ENCODE peak calls at places on chromosomes 5 and 9, in four cellular contexts. One of them, this sample, is unnamed.

GRCh38 chr5:173781826-173782670 is 106.1 kb upstream of the CPEB4 start:
- DNase-seq in stimulated activated CD8-positive, alpha-beta memory T cell treated with anti-CD3 and anti-CD28 coated beads, Interleukin-7, amount 100 ng/mL, for 1 hour: peak
- DNase-seq in BJ: peak
- DNase-seq in stimulated activated CD4-positive, alpha-beta T cell treated with anti-CD3 and anti-CD28 coated beads, Interleukin-15, amount 100 ng/mL, for 1 hour: peak
- DNase-seq in this sample: peak

GRCh38 chr9:89461302-89461701 is 36.6 kb downstream of the SEMA4D start:
- DNase-seq in stimulated activated CD8-positive, alpha-beta memory T cell treated with anti-CD3 and anti-CD28 coated beads, Interleukin-7, amount 100 ng/mL, for 1 hour: no peak
- DNase-seq in BJ: no peak
- DNase-seq in stimulated activated CD4-positive, alpha-beta T cell treated with anti-CD3 and anti-CD28 coated beads, Interleukin-15, amount 100 ng/mL, for 1 hour: no peak
- DNase-seq in this sample: no peak

GRCh38 chr5:38595149-38595725 is 38.8 kb upstream of the LIFR start:
- DNase-seq in stimulated activated CD8-positive, alpha-beta memory T cell treated with anti-CD3 and anti-CD28 coated beads, Interleukin-7, amount 100 ng/mL, for 1 hour: no peak
- DNase-seq in BJ: peak
- DNase-seq in stimulated activated CD4-positive, alpha-beta T cell treated with anti-CD3 and anti-CD28 coated beads, Interleukin-15, amount 100 ng/mL, for 1 hour: no peak
- DNase-seq in this sample: no peak

GRCh38 chr9:31355159-31355882 is 1029.1 kb upstream of the ACO1 start:
- DNase-seq in stimulated activated CD8-positive, alpha-beta memory T cell treated with anti-CD3 and anti-CD28 coated beads, Interleukin-7, amount 100 ng/mL, for 1 hour: no peak
- DNase-seq in BJ: no peak
- DNase-seq in stimulated activated CD4-positive, alpha-beta T cell treated with anti-CD3 and anti-CD28 coated beads, Interleukin-15, amount 100 ng/mL, for 1 hour: no peak
- DNase-seq in this sample: no peak

GRCh38 chr5:145682197-145682895 is 152.8 kb downstream of the PRELID2 start:
- DNase-seq in stimulated activated CD8-positive, alpha-beta memory T cell treated with anti-CD3 and anti-CD28 coated beads, Interleukin-7, amount 100 ng/mL, for 1 hour: no peak
- DNase-seq in BJ: no peak
- DNase-seq in stimulated activated CD4-positive, alpha-beta T cell treated with anti-CD3 and anti-CD28 coated beads, Interleukin-15, amount 100 ng/mL, for 1 hour: no peak
- DNase-seq in this sample: no peak

GRCh38 chr9:129285382-129285781 is 107.3 kb upstream of the IER5L start:
- DNase-seq in stimulated activated CD8-positive, alpha-beta memory T cell treated with anti-CD3 and anti-CD28 coated beads, Interleukin-7, amount 100 ng/mL, for 1 hour: no peak
- DNase-seq in BJ: no peak
- DNase-seq in stimulated activated CD4-positive, alpha-beta T cell treated with anti-CD3 and anti-CD28 coated beads, Interleukin-15, amount 100 ng/mL, for 1 hour: no peak
- DNase-seq in this sample: peak

GRCh38 chr9:93468763-93469456 is 15.5 kb upstream of the FAM120AOS start:
- DNase-seq in stimulated activated CD8-positive, alpha-beta memory T cell treated with anti-CD3 and anti-CD28 coated beads, Interleukin-7, amount 100 ng/mL, for 1 hour: no peak
- DNase-seq in BJ: peak
- DNase-seq in stimulated activated CD4-positive, alpha-beta T cell treated with anti-CD3 and anti-CD28 coated beads, Interleukin-15, amount 100 ng/mL, for 1 hour: no peak
- DNase-seq in this sample: no peak

GRCh38 chr5:172771439-172772111 is 580 bp upstream of the DUSP1 start:
- DNase-seq in stimulated activated CD8-positive, alpha-beta memory T cell treated with anti-CD3 and anti-CD28 coated beads, Interleukin-7, amount 100 ng/mL, for 1 hour: peak
- DNase-seq in BJ: no peak
- DNase-seq in stimulated activated CD4-positive, alpha-beta T cell treated with anti-CD3 and anti-CD28 coated beads, Interleukin-15, amount 100 ng/mL, for 1 hour: no peak
- DNase-seq in this sample: no peak

GRCh38 chr9:25427898-25428297 is 250.3 kb downstream of the TUSC1 start:
- DNase-seq in stimulated activated CD8-positive, alpha-beta memory T cell treated with anti-CD3 and anti-CD28 coated beads, Interleukin-7, amount 100 ng/mL, for 1 hour: no peak
- DNase-seq in BJ: no peak
- DNase-seq in stimulated activated CD4-positive, alpha-beta T cell treated with anti-CD3 and anti-CD28 coated beads, Interleukin-15, amount 100 ng/mL, for 1 hour: no peak
- DNase-seq in this sample: no peak

GRCh38 chr5:76305264-76305663 is 97.8 kb upstream of the IQGAP2 start:
- DNase-seq in stimulated activated CD8-positive, alpha-beta memory T cell treated with anti-CD3 and anti-CD28 coated beads, Interleukin-7, amount 100 ng/mL, for 1 hour: no peak
- DNase-seq in BJ: no peak
- DNase-seq in stimulated activated CD4-positive, alpha-beta T cell treated with anti-CD3 and anti-CD28 coated beads, Interleukin-15, amount 100 ng/mL, for 1 hour: no peak
- DNase-seq in this sample: no peak

GRCh38 chr5:181235689-181236366 is 7.9 kb downstream of the RACK1 start:
- DNase-seq in stimulated activated CD8-positive, alpha-beta memory T cell treated with anti-CD3 and anti-CD28 coated beads, Interleukin-7, amount 100 ng/mL, for 1 hour: no peak
- DNase-seq in BJ: no peak
- DNase-seq in stimulated activated CD4-positive, alpha-beta T cell treated with anti-CD3 and anti-CD28 coated beads, Interleukin-15, amount 100 ng/mL, for 1 hour: no peak
- DNase-seq in this sample: no peak

GRCh38 chr5:160289721-160290120 is 22.6 kb downstream of the CCNJL start:
- DNase-seq in stimulated activated CD8-positive, alpha-beta memory T cell treated with anti-CD3 and anti-CD28 coated beads, Interleukin-7, amount 100 ng/mL, for 1 hour: no peak
- DNase-seq in BJ: no peak
- DNase-seq in stimulated activated CD4-positive, alpha-beta T cell treated with anti-CD3 and anti-CD28 coated beads, Interleukin-15, amount 100 ng/mL, for 1 hour: no peak
- DNase-seq in this sample: peak

GRCh38 chr5:1073239-1074102 is 38.4 kb downstream of the SLC12A7 start:
- DNase-seq in stimulated activated CD8-positive, alpha-beta memory T cell treated with anti-CD3 and anti-CD28 coated beads, Interleukin-7, amount 100 ng/mL, for 1 hour: no peak
- DNase-seq in BJ: no peak
- DNase-seq in stimulated activated CD4-positive, alpha-beta T cell treated with anti-CD3 and anti-CD28 coated beads, Interleukin-15, amount 100 ng/mL, for 1 hour: no peak
- DNase-seq in this sample: no peak

GRCh38 chr9:120914953-120915352 is 11.6 kb downstream of the TRAF1 start:
- DNase-seq in stimulated activated CD8-positive, alpha-beta memory T cell treated with anti-CD3 and anti-CD28 coated beads, Interleukin-7, amount 100 ng/mL, for 1 hour: no peak
- DNase-seq in BJ: no peak
- DNase-seq in stimulated activated CD4-positive, alpha-beta T cell treated with anti-CD3 and anti-CD28 coated beads, Interleukin-15, amount 100 ng/mL, for 1 hour: no peak
- DNase-seq in this sample: no peak

GRCh38 chr5:88108490-88109279 is 160.0 kb downstream of the TMEM161B start:
- DNase-seq in stimulated activated CD8-positive, alpha-beta memory T cell treated with anti-CD3 and anti-CD28 coated beads, Interleukin-7, amount 100 ng/mL, for 1 hour: no peak
- DNase-seq in BJ: no peak
- DNase-seq in stimulated activated CD4-positive, alpha-beta T cell treated with anti-CD3 and anti-CD28 coated beads, Interleukin-15, amount 100 ng/mL, for 1 hour: no peak
- DNase-seq in this sample: no peak

GRCh38 chr5:176559683-176560082 is 10.5 kb downstream of the CDHR2 start:
- DNase-seq in stimulated activated CD8-positive, alpha-beta memory T cell treated with anti-CD3 and anti-CD28 coated beads, Interleukin-7, amount 100 ng/mL, for 1 hour: no peak
- DNase-seq in BJ: no peak
- DNase-seq in stimulated activated CD4-positive, alpha-beta T cell treated with anti-CD3 and anti-CD28 coated beads, Interleukin-15, amount 100 ng/mL, for 1 hour: no peak
- DNase-seq in this sample: no peak

GRCh38 chr5:80255425-80255751 is 460 bp downstream of the SERINC5 start:
- DNase-seq in stimulated activated CD8-positive, alpha-beta memory T cell treated with anti-CD3 and anti-CD28 coated beads, Interleukin-7, amount 100 ng/mL, for 1 hour: no peak
- DNase-seq in BJ: no peak
- DNase-seq in stimulated activated CD4-positive, alpha-beta T cell treated with anti-CD3 and anti-CD28 coated beads, Interleukin-15, amount 100 ng/mL, for 1 hour: peak
- DNase-seq in this sample: peak

GRCh38 chr9:128360826-128361225 is 10.3 kb upstream of the URM1 start:
- DNase-seq in stimulated activated CD8-positive, alpha-beta memory T cell treated with anti-CD3 and anti-CD28 coated beads, Interleukin-7, amount 100 ng/mL, for 1 hour: no peak
- DNase-seq in BJ: no peak
- DNase-seq in stimulated activated CD4-positive, alpha-beta T cell treated with anti-CD3 and anti-CD28 coated beads, Interleukin-15, amount 100 ng/mL, for 1 hour: no peak
- DNase-seq in this sample: no peak

GRCh38 chr5:64165160-64165499 is 513 bp upstream of the RNF180 start:
- DNase-seq in stimulated activated CD8-positive, alpha-beta memory T cell treated with anti-CD3 and anti-CD28 coated beads, Interleukin-7, amount 100 ng/mL, for 1 hour: no peak
- DNase-seq in BJ: no peak
- DNase-seq in stimulated activated CD4-positive, alpha-beta T cell treated with anti-CD3 and anti-CD28 coated beads, Interleukin-15, amount 100 ng/mL, for 1 hour: no peak
- DNase-seq in this sample: no peak